ENCODE peak calls at places on chromosomes 11 and 22, in ten cellular contexts. F is HuH-7.5; O is coronary artery; N is CD8-positive, alpha-beta memory T cell; U is dorsolateral prefrontal cortex; V is AG20443; I is NCI-H1694; C is activated CD8-positive, alpha-beta memory T cell treated with anti-CD3 and anti-CD28 coated beads, Interleukin-2, amount 50 U/mL, for 4 hours; P is activated effector memory CD4-positive, alpha-beta T cell treated with anti-CD3 and anti-CD28 coated beads, Interleukin-2, amount 50 U/mL, for 16 hours; E is NCI-H1105 treated with DMSO at 0.1 percent for 48 hours. W is an unnamed sample.

GRCh38 chr11:2644844-2645778 is 54.7 kb downstream of the KCNQ1OT1 start:
- DNase-seq in F (no peak), O (no peak), N (no peak), U (no peak), V (no peak), I (no peak), C (no peak), P (no peak), E (no peak), W (no peak)

GRCh38 chr22:47201996-47202818 is 439.8 kb downstream of the TBC1D22A start:
- DNase-seq in F (no peak), O (peak; percentile 63), N (no peak), U (no peak), V (peak; percentile 7), I (no peak), C (no peak), P (peak; percentile 52), E (no peak), W (no peak)

GRCh38 chr11:120280566-120281160 is 40.7 kb downstream of the POU2F3 start:
- DNase-seq in F (no peak), O (no peak), N (no peak), U (no peak), V (no peak), I (no peak), C (no peak), P (no peak), E (no peak), W (no peak)

GRCh38 chr11:127226376-127226775 is 225.8 kb upstream of the KIRREL3 start:
- DNase-seq in F (no peak), O (no peak), N (no peak), U (no peak), V (no peak), I (no peak), C (no peak), P (no peak), E (no peak), W (no peak)

GRCh38 chr11:9568854-9569587 is 4.4 kb upstream of the WEE1 start:
- DNase-seq in F (peak; percentile 39), O (peak; percentile 84), N (no peak), U (no peak), V (peak; percentile 61), I (no peak), C (no peak), P (no peak), E (no peak), W (peak; percentile 43)

GRCh38 chr11:125512106-125512505 is 16.0 kb upstream of the FEZ1 start:
- DNase-seq in F (no peak), O (no peak), N (no peak), U (no peak), V (no peak), I (no peak), C (no peak), P (no peak), E (no peak), W (no peak)

GRCh38 chr22:19407649-19408606 is 23.6 kb downstream of the HIRA start:
- DNase-seq in F (no peak), O (no peak), N (no peak), U (no peak), V (no peak), I (no peak), C (no peak), P (no peak), E (peak; percentile 1), W (no peak)

GRCh38 chr11:67437082-67437821 is at the start of gene PTPRCAP:
- DNase-seq in F (no peak), O (no peak), N (peak; percentile 76), U (no peak), V (no peak), I (no peak), C (peak; percentile 69), P (peak; percentile 91), E (no peak), W (peak; percentile 80)

GRCh38 chr22:48972979-48973693 is 854.5 kb downstream of the BRD1 start:
- DNase-seq in F (no peak), O (peak; percentile 57), N (no peak), U (no peak), V (no peak), I (no peak), C (no peak), P (no peak), E (no peak), W (no peak)

GRCh38 chr11:75873417-75874148 is 58.6 kb downstream of the UVRAG start:
- DNase-seq in F (no peak), O (no peak), N (no peak), U (no peak), V (no peak), I (no peak), C (no peak), P (no peak), E (no peak), W (no peak)

GRCh38 chr22:23825246-23825905 is 13.4 kb downstream of the DERL3 start:
- DNase-seq in F (no peak), O (no peak), N (no peak), U (no peak), V (no peak), I (no peak), C (no peak), P (peak; percentile 38), E (no peak), W (no peak)

GRCh38 chr11:134483857-134484256 is 71.8 kb upstream of the B3GAT1 start:
- DNase-seq in F (no peak), O (peak; percentile 36), N (no peak), U (no peak), V (no peak), I (no peak), C (no peak), P (no peak), E (no peak), W (no peak)

GRCh38 chr22:46036558-46037408 is 59.8 kb upstream of the WNT7B start:
- DNase-seq in F (peak; percentile 61), O (peak; percentile 79), N (peak; percentile 27), U (no peak), V (no peak), I (no peak), C (peak; percentile 53), P (peak; percentile 81), E (peak; percentile 49), W (peak; percentile 72)

GRCh38 chr11:36326524-36327419 is 30.7 kb downstream of the PRR5L start:
- DNase-seq in F (no peak), O (no peak), N (no peak), U (no peak), V (no peak), I (no peak), C (no peak), P (no peak), E (no peak), W (no peak)

GRCh38 chr11:111429066-111429506 is 50.0 kb upstream of the POU2AF1 start:
- DNase-seq in F (peak; percentile 33), O (peak; percentile 75), N (no peak), U (no peak), V (peak; percentile 64), I (no peak), C (peak; percentile 54), P (peak; percentile 78), E (peak; percentile 47), W (peak; percentile 22)

GRCh38 chr11:103545551-103545950 is 436.3 kb downstream of the DYNC2H1 start:
- DNase-seq in F (no peak), O (no peak), N (no peak), U (no peak), V (no peak), I (no peak), C (no peak), P (no peak), E (no peak), W (no peak)

GRCh38 chr11:17171342-17171741 is 36.4 kb downstream of the PIK3C2A start:
- DNase-seq in F (no peak), O (no peak), N (no peak), U (no peak), V (peak; percentile 47), I (no peak), C (no peak), P (no peak), E (no peak), W (no peak)

GRCh38 chr11:18853086-18853720 is 61.6 kb upstream of the PTPN5 start:
- DNase-seq in F (no peak), O (no peak), N (no peak), U (no peak), V (no peak), I (peak; percentile 20), C (no peak), P (no peak), E (peak; percentile 53), W (no peak)

GRCh38 chr11:70769521-70769920 is 371.2 kb downstream of the CTTN start:
- DNase-seq in F (no peak), O (no peak), N (no peak), U (no peak), V (no peak), I (no peak), C (no peak), P (no peak), E (no peak), W (no peak)

GRCh38 chr11:66327171-66328035 is 8.8 kb downstream of the RIN1 start:
- DNase-seq in F (no peak), O (no peak), N (no peak), U (no peak), V (peak; percentile 73), I (no peak), C (no peak), P (no peak), E (no peak), W (no peak)

GRCh38 chr11:8291421-8292350 is 28.0 kb upstream of the LMO1 start:
- DNase-seq in F (no peak), O (no peak), N (no peak), U (no peak), V (no peak), I (no peak), C (no peak), P (peak; percentile 51), E (no peak), W (no peak)

GRCh38 chr11:14566331-14567063 is 46.3 kb upstream of the PSMA1 start:
- DNase-seq in F (no peak), O (no peak), N (no peak), U (no peak), V (no peak), I (no peak), C (no peak), P (no peak), E (no peak), W (no peak)

W was measured in central memory CD4-positive, alpha-beta T cell.